ENCODE peak calls at places on chromosomes 6 and 20, in six cellular contexts. One of them, this sample, is unnamed.

GRCh38 chr6:32046450-32047083 is 8.4 kb downstream of the CYP21A2 start:
- DNase-seq in MM.1S: no peak
- DNase-seq in ovary: peak
- DNase-seq in colonic mucosa: peak
- DNase-seq in PC-9: peak
- DNase-seq in OCI-LY7: no peak
- DNase-seq in this sample: no peak

GRCh38 chr20:12700701-12701100 is 308.1 kb upstream of the SPTLC3 start:
- DNase-seq in colonic mucosa: no peak
- DNase-seq in ovary: no peak
- DNase-seq in PC-9: no peak
- DNase-seq in MM.1S: no peak
- DNase-seq in OCI-LY7: no peak
- DNase-seq in this sample: no peak

GRCh38 chr6:18076231-18076630 is 46.2 kb downstream of the NHLRC1 start:
- DNase-seq in PC-9: no peak
- DNase-seq in MM.1S: no peak
- DNase-seq in OCI-LY7: no peak
- DNase-seq in colonic mucosa: no peak
- DNase-seq in ovary: no peak
- DNase-seq in this sample: no peak

GRCh38 chr6:85364354-85364753 is 85.5 kb upstream of the NT5E start:
- DNase-seq in OCI-LY7: no peak
- DNase-seq in PC-9: peak
- DNase-seq in MM.1S: no peak
- DNase-seq in ovary: no peak
- DNase-seq in colonic mucosa: no peak
- DNase-seq in this sample: peak

GRCh38 chr6:51472745-51473483 is 614.5 kb downstream of the PKHD1 start:
- DNase-seq in PC-9: no peak
- DNase-seq in ovary: no peak
- DNase-seq in MM.1S: no peak
- DNase-seq in colonic mucosa: peak
- DNase-seq in OCI-LY7: no peak
- DNase-seq in this sample: peak

GRCh38 chr6:148514091-148514850 is 171.6 kb downstream of the SASH1 start:
- DNase-seq in MM.1S: no peak
- DNase-seq in OCI-LY7: no peak
- DNase-seq in ovary: no peak
- DNase-seq in colonic mucosa: no peak
- DNase-seq in PC-9: no peak
- DNase-seq in this sample: no peak

GRCh38 chr20:10239954-10240353 is 21.3 kb downstream of the SNAP25 start:
- DNase-seq in PC-9: peak
- DNase-seq in colonic mucosa: peak
- DNase-seq in ovary: no peak
- DNase-seq in OCI-LY7: no peak
- DNase-seq in MM.1S: no peak
- DNase-seq in this sample: no peak

GRCh38 chr20:36629719-36630340 is 16.2 kb downstream of the SLA2 start:
- DNase-seq in colonic mucosa: no peak
- DNase-seq in MM.1S: peak
- DNase-seq in ovary: no peak
- DNase-seq in PC-9: no peak
- DNase-seq in OCI-LY7: peak
- DNase-seq in this sample: no peak

GRCh38 chr6:136609878-136610706 is 59.9 kb upstream of the MAP7 start:
- DNase-seq in ovary: no peak
- DNase-seq in OCI-LY7: no peak
- DNase-seq in colonic mucosa: peak
- DNase-seq in MM.1S: no peak
- DNase-seq in PC-9: peak
- DNase-seq in this sample: peak

GRCh38 chr6:7050911-7051779 is 56.6 kb upstream of the RREB1 start:
- DNase-seq in ovary: peak
- DNase-seq in PC-9: peak
- DNase-seq in OCI-LY7: no peak
- DNase-seq in MM.1S: no peak
- DNase-seq in colonic mucosa: peak
- DNase-seq in this sample: peak

GRCh38 chr6:104986625-104987024 is 29.7 kb downstream of the LIN28B start:
- DNase-seq in MM.1S: no peak
- DNase-seq in PC-9: no peak
- DNase-seq in OCI-LY7: no peak
- DNase-seq in colonic mucosa: no peak
- DNase-seq in ovary: no peak
- DNase-seq in this sample: no peak

GRCh38 chr20:12594410-12595130 is 414.2 kb upstream of the SPTLC3 start:
- DNase-seq in colonic mucosa: no peak
- DNase-seq in OCI-LY7: no peak
- DNase-seq in ovary: no peak
- DNase-seq in MM.1S: no peak
- DNase-seq in PC-9: no peak
- DNase-seq in this sample: no peak

GRCh38 chr6:156437084-156437879 is 339.9 kb upstream of the ARID1B start:
- DNase-seq in PC-9: no peak
- DNase-seq in MM.1S: no peak
- DNase-seq in colonic mucosa: peak
- DNase-seq in OCI-LY7: no peak
- DNase-seq in ovary: no peak
- DNase-seq in this sample: no peak

GRCh38 chr6:17583811-17584210 is 16.3 kb upstream of the FAM8A1 start:
- DNase-seq in OCI-LY7: no peak
- DNase-seq in MM.1S: no peak
- DNase-seq in PC-9: no peak
- DNase-seq in ovary: no peak
- DNase-seq in colonic mucosa: no peak
- DNase-seq in this sample: no peak

GRCh38 chr6:19723533-19723932 is 113.6 kb upstream of the ID4 start:
- DNase-seq in ovary: no peak
- DNase-seq in PC-9: no peak
- DNase-seq in MM.1S: no peak
- DNase-seq in colonic mucosa: no peak
- DNase-seq in OCI-LY7: no peak
- DNase-seq in this sample: no peak

GRCh38 chr6:44064089-44064947 is 62.9 kb downstream of the MRPL14 start:
- DNase-seq in ovary: no peak
- DNase-seq in PC-9: peak
- DNase-seq in OCI-LY7: no peak
- DNase-seq in colonic mucosa: no peak
- DNase-seq in MM.1S: no peak
- DNase-seq in this sample: peak

GRCh38 chr6:169571123-169571962 is 130.5 kb downstream of the WDR27 start:
- DNase-seq in MM.1S: no peak
- DNase-seq in PC-9: peak
- DNase-seq in colonic mucosa: no peak
- DNase-seq in OCI-LY7: no peak
- DNase-seq in ovary: no peak
- DNase-seq in this sample: peak

GRCh38 chr20:12928755-12929401 is 79.9 kb upstream of the SPTLC3 start:
- DNase-seq in MM.1S: no peak
- DNase-seq in OCI-LY7: no peak
- DNase-seq in colonic mucosa: no peak
- DNase-seq in ovary: no peak
- DNase-seq in PC-9: peak
- DNase-seq in this sample: peak

GRCh38 chr6:107509506-107509905 is 19.6 kb downstream of the SOBP start:
- DNase-seq in ovary: no peak
- DNase-seq in PC-9: peak
- DNase-seq in OCI-LY7: no peak
- DNase-seq in colonic mucosa: no peak
- DNase-seq in MM.1S: no peak
- DNase-seq in this sample: no peak

GRCh38 chr6:169974663-169975062 is 223.2 kb downstream of the ERMARD start:
- DNase-seq in colonic mucosa: no peak
- DNase-seq in OCI-LY7: no peak
- DNase-seq in PC-9: no peak
- DNase-seq in ovary: no peak
- DNase-seq in MM.1S: no peak
- DNase-seq in this sample: no peak

GRCh38 chr20:36628076-36628475 is 17.9 kb downstream of the SLA2 start:
- DNase-seq in ovary: no peak
- DNase-seq in OCI-LY7: no peak
- DNase-seq in PC-9: no peak
- DNase-seq in colonic mucosa: no peak
- DNase-seq in MM.1S: no peak
- DNase-seq in this sample: no peak

GRCh38 chr6:141359953-141360352 is 772.8 kb upstream of the GJE1 start:
- DNase-seq in MM.1S: no peak
- DNase-seq in OCI-LY7: no peak
- DNase-seq in ovary: no peak
- DNase-seq in colonic mucosa: no peak
- DNase-seq in PC-9: no peak
- DNase-seq in this sample: no peak

GRCh38 chr20:63847374-63848002 is 13.8 kb upstream of the ABHD16B start:
- DNase-seq in MM.1S: no peak
- DNase-seq in OCI-LY7: no peak
- DNase-seq in colonic mucosa: no peak
- DNase-seq in ovary: peak
- DNase-seq in PC-9: no peak
- DNase-seq in this sample: no peak

GRCh38 chr6:55130806-55131324 is 43.5 kb upstream of the HCRTR2 start:
- DNase-seq in PC-9: no peak
- DNase-seq in MM.1S: no peak
- DNase-seq in ovary: no peak
- DNase-seq in OCI-LY7: no peak
- DNase-seq in colonic mucosa: no peak
- DNase-seq in this sample: no peak

GRCh38 chr6:15312500-15312899 is 66.6 kb downstream of the JARID2 start:
- DNase-seq in PC-9: no peak
- DNase-seq in ovary: no peak
- DNase-seq in OCI-LY7: peak
- DNase-seq in colonic mucosa: no peak
- DNase-seq in MM.1S: no peak
- DNase-seq in this sample: no peak

GRCh38 chr6:37557645-37558114 is 58.0 kb upstream of the CCDC167 start:
- DNase-seq in colonic mucosa: no peak
- DNase-seq in OCI-LY7: no peak
- DNase-seq in ovary: no peak
- DNase-seq in MM.1S: no peak
- DNase-seq in PC-9: no peak
- DNase-seq in this sample: no peak

GRCh38 chr6:118391086-118391485 is 157.0 kb upstream of the PLN start:
- DNase-seq in OCI-LY7: no peak
- DNase-seq in colonic mucosa: no peak
- DNase-seq in MM.1S: no peak
- DNase-seq in PC-9: no peak
- DNase-seq in ovary: no peak
- DNase-seq in this sample: no peak

GRCh38 chr6:167245586-167245985 is 45.5 kb upstream of the UNC93A start:
- DNase-seq in MM.1S: no peak
- DNase-seq in ovary: no peak
- DNase-seq in colonic mucosa: no peak
- DNase-seq in OCI-LY7: no peak
- DNase-seq in PC-9: no peak
- DNase-seq in this sample: no peak

GRCh38 chr6:39452746-39453145 is 130.2 kb upstream of the KCNK16 start:
- DNase-seq in PC-9: no peak
- DNase-seq in ovary: no peak
- DNase-seq in colonic mucosa: no peak
- DNase-seq in MM.1S: no peak
- DNase-seq in OCI-LY7: no peak
- DNase-seq in this sample: no peak

GRCh38 chr6:34549056-34549803 is 6.9 kb downstream of the SPDEF start:
- DNase-seq in OCI-LY7: no peak
- DNase-seq in ovary: no peak
- DNase-seq in PC-9: no peak
- DNase-seq in MM.1S: no peak
- DNase-seq in colonic mucosa: no peak
- DNase-seq in this sample: no peak

GRCh38 chr6:34544052-34544604 is 12.0 kb downstream of the SPDEF start:
- DNase-seq in MM.1S: no peak
- DNase-seq in ovary: no peak
- DNase-seq in OCI-LY7: no peak
- DNase-seq in colonic mucosa: no peak
- DNase-seq in PC-9: no peak
- DNase-seq in this sample: no peak

GRCh38 chr6:34544776-34545471 is 11.2 kb downstream of the SPDEF start:
- DNase-seq in PC-9: no peak
- DNase-seq in MM.1S: no peak
- DNase-seq in ovary: no peak
- DNase-seq in OCI-LY7: no peak
- DNase-seq in colonic mucosa: no peak
- DNase-seq in this sample: no peak

GRCh38 chr6:34547921-34548644 is 8.0 kb downstream of the SPDEF start:
- DNase-seq in ovary: no peak
- DNase-seq in PC-9: no peak
- DNase-seq in MM.1S: no peak
- DNase-seq in OCI-LY7: no peak
- DNase-seq in colonic mucosa: peak
- DNase-seq in this sample: no peak

GRCh38 chr6:34546551-34547321 is 9.4 kb downstream of the SPDEF start:
- DNase-seq in colonic mucosa: peak
- DNase-seq in MM.1S: no peak
- DNase-seq in PC-9: peak
- DNase-seq in OCI-LY7: no peak
- DNase-seq in ovary: peak
- DNase-seq in this sample: no peak
- H3K4me3 ChIP-seq in colonic mucosa: no peak
- H3K4me3 ChIP-seq in MM.1S: no peak
- H3K4me3 ChIP-seq in PC-9: no peak
- H3K4me3 ChIP-seq in OCI-LY7: no peak
- H3K4me3 ChIP-seq in ovary: no peak
- H3K4me3 ChIP-seq in this sample: no peak

DNA sequence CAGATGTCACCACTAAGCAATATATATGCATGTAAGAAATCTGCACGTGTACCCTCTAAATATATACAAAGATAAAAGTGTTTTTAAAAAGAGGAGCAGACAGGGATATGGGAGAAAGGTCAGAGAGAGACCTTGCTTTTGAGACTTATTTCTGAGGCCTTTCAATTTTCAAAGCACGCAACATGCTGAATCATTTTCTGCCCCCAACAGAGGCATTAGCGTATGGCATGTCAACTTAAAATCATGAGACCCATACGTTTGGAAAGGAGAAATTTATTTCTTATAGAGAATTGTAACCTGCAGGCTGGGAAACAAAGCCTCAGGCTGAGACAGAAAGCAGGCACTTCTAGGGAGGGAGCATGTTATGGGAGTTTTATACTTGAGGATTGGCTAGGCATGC is 6.0 kb upstream of the GABRR2 start:
- DNase-seq in OCI-LY7: no peak
- DNase-seq in MM.1S: no peak
- DNase-seq in colonic mucosa: no peak
- DNase-seq in PC-9: no peak
- DNase-seq in ovary: no peak
- DNase-seq in this sample: no peak
- TF ChIP-seq CTCF in OCI-LY7: no peak
- TF ChIP-seq CTCF in MM.1S: no peak
- TF ChIP-seq CTCF in colonic mucosa: no peak
- TF ChIP-seq CTCF in PC-9: no peak
- TF ChIP-seq CTCF in ovary: no peak
- TF ChIP-seq CTCF in this sample: no peak

GRCh38 chr6:12483712-12484111 is 193.6 kb downstream of the EDN1 start:
- DNase-seq in MM.1S: peak
- DNase-seq in ovary: no peak
- DNase-seq in colonic mucosa: no peak
- DNase-seq in PC-9: peak
- DNase-seq in OCI-LY7: peak
- DNase-seq in this sample: peak
- H3K4me3 ChIP-seq in MM.1S: peak
- H3K4me3 ChIP-seq in ovary: no peak
- H3K4me3 ChIP-seq in colonic mucosa: no peak
- H3K4me3 ChIP-seq in PC-9: peak
- H3K4me3 ChIP-seq in OCI-LY7: no peak
- H3K4me3 ChIP-seq in this sample: no peak

GRCh38 chr6:130743175-130743574 is 84.0 kb upstream of the SMLR1 start:
- DNase-seq in ovary: no peak
- DNase-seq in colonic mucosa: no peak
- DNase-seq in OCI-LY7: no peak
- DNase-seq in MM.1S: no peak
- DNase-seq in PC-9: no peak
- DNase-seq in this sample: no peak
- TF ChIP-seq CTCF in ovary: no peak
- TF ChIP-seq CTCF in colonic mucosa: no peak
- TF ChIP-seq CTCF in OCI-LY7: no peak
- TF ChIP-seq CTCF in MM.1S: no peak
- TF ChIP-seq CTCF in PC-9: no peak
- TF ChIP-seq CTCF in this sample: peak

This sample was measured in kidney epithelial cell.